ENCODE peak calls at places on chromosome 3, in four cellular contexts. One of them, this sample, is unnamed.

GRCh38 chr3:104909188-104909587 is 457.5 kb upstream of the ALCAM start:
- DNase-seq in suprapubic skin: no peak
- DNase-seq in breast epithelium: no peak
- DNase-seq in heart left ventricle: no peak
- DNase-seq in this sample: no peak

GRCh38 chr3:186452517-186452916 is 90.5 kb upstream of the DGKG start:
- DNase-seq in breast epithelium: no peak
- DNase-seq in heart left ventricle: no peak
- DNase-seq in suprapubic skin: no peak
- DNase-seq in this sample: no peak

GRCh38 chr3:87167634-87168456 is 59.3 kb upstream of the CHMP2B start:
- DNase-seq in suprapubic skin: no peak
- DNase-seq in heart left ventricle: no peak
- DNase-seq in breast epithelium: no peak
- DNase-seq in this sample: no peak

GRCh38 chr3:5568451-5568850 is 380.9 kb downstream of the EDEM1 start:
- DNase-seq in breast epithelium: no peak
- DNase-seq in heart left ventricle: no peak
- DNase-seq in suprapubic skin: no peak
- DNase-seq in this sample: no peak

GRCh38 chr3:196654691-196655090 is 15.2 kb downstream of the NRROS start:
- DNase-seq in heart left ventricle: no peak
- DNase-seq in breast epithelium: no peak
- DNase-seq in suprapubic skin: no peak
- DNase-seq in this sample: no peak

GRCh38 chr3:152578769-152579168 is 256.2 kb upstream of the P2RY1 start:
- DNase-seq in breast epithelium: no peak
- DNase-seq in suprapubic skin: no peak
- DNase-seq in heart left ventricle: no peak
- DNase-seq in this sample: no peak

GRCh38 chr3:156539802-156540201 is 15.1 kb downstream of the SSR3 start:
- DNase-seq in breast epithelium: no peak
- DNase-seq in suprapubic skin: no peak
- DNase-seq in heart left ventricle: no peak
- DNase-seq in this sample: no peak

GRCh38 chr3:14687360-14687759 is 12.4 kb downstream of the C3orf20 start:
- DNase-seq in heart left ventricle: no peak
- DNase-seq in suprapubic skin: no peak
- DNase-seq in breast epithelium: no peak
- DNase-seq in this sample: no peak

GRCh38 chr3:197365621-197366020 is 67.2 kb upstream of the DLG1 start:
- DNase-seq in breast epithelium: no peak
- DNase-seq in suprapubic skin: no peak
- DNase-seq in heart left ventricle: no peak
- DNase-seq in this sample: peak; percentile 10

GRCh38 chr3:177724020-177724638 is 526.8 kb upstream of the TBL1XR1 start:
- DNase-seq in heart left ventricle: peak; percentile 91
- DNase-seq in suprapubic skin: no peak
- DNase-seq in breast epithelium: peak; percentile 30
- DNase-seq in this sample: peak; percentile 88

GRCh38 chr3:177810162-177810623 is 612.9 kb upstream of the TBL1XR1 start:
- DNase-seq in heart left ventricle: no peak
- DNase-seq in suprapubic skin: no peak
- DNase-seq in breast epithelium: no peak
- DNase-seq in this sample: no peak

GRCh38 chr3:129106866-129107565 is 14.6 kb downstream of the RAB43 start:
- DNase-seq in suprapubic skin: no peak
- DNase-seq in breast epithelium: no peak
- DNase-seq in heart left ventricle: no peak
- DNase-seq in this sample: no peak

GRCh38 chr3:36219398-36219797 is 160.9 kb upstream of the STAC start:
- DNase-seq in breast epithelium: no peak
- DNase-seq in suprapubic skin: no peak
- DNase-seq in heart left ventricle: no peak
- DNase-seq in this sample: no peak

GRCh38 chr3:126798521-126798920 is 94.5 kb downstream of the CHCHD6 start:
- DNase-seq in suprapubic skin: no peak
- DNase-seq in breast epithelium: no peak
- DNase-seq in heart left ventricle: no peak
- DNase-seq in this sample: no peak

GRCh38 chr3:140842984-140843649 is 98.5 kb upstream of the SLC25A36 start:
- DNase-seq in heart left ventricle: no peak
- DNase-seq in breast epithelium: no peak
- DNase-seq in suprapubic skin: no peak
- DNase-seq in this sample: no peak

GRCh38 chr3:78048698-78049097 is 1008.8 kb downstream of the ROBO2 start:
- DNase-seq in suprapubic skin: no peak
- DNase-seq in breast epithelium: no peak
- DNase-seq in heart left ventricle: no peak
- DNase-seq in this sample: no peak

GRCh38 chr3:55309336-55309735 is 177.8 kb downstream of the WNT5A start:
- DNase-seq in suprapubic skin: no peak
- DNase-seq in heart left ventricle: no peak
- DNase-seq in breast epithelium: no peak
- DNase-seq in this sample: no peak

GRCh38 chr3:41961061-41961749 is 698 bp downstream of the ULK4 start:
- DNase-seq in suprapubic skin: no peak
- DNase-seq in heart left ventricle: peak; percentile 35
- DNase-seq in breast epithelium: peak; percentile 27
- DNase-seq in this sample: no peak

GRCh38 chr3:126540946-126541627 is 17.1 kb downstream of the CHST13 start:
- DNase-seq in heart left ventricle: no peak
- DNase-seq in breast epithelium: no peak
- DNase-seq in suprapubic skin: peak; percentile 69
- DNase-seq in this sample: no peak

GRCh38 chr3:80190051-80190450 is 422.3 kb upstream of the ROBO1 start:
- DNase-seq in heart left ventricle: no peak
- DNase-seq in breast epithelium: no peak
- DNase-seq in suprapubic skin: no peak
- DNase-seq in this sample: no peak

GRCh38 chr3:56133423-56133822 is 334.8 kb downstream of the ERC2 start:
- DNase-seq in breast epithelium: no peak
- DNase-seq in suprapubic skin: no peak
- DNase-seq in heart left ventricle: no peak
- DNase-seq in this sample: no peak

GRCh38 chr3:46883252-46884185 is 6.0 kb downstream of the PTH1R start:
- DNase-seq in heart left ventricle: no peak
- DNase-seq in suprapubic skin: no peak
- DNase-seq in breast epithelium: no peak
- DNase-seq in this sample: no peak

GRCh38 chr3:45214061-45214680 is 11.9 kb downstream of the TMEM158 start:
- DNase-seq in suprapubic skin: no peak
- DNase-seq in heart left ventricle: no peak
- DNase-seq in breast epithelium: no peak
- DNase-seq in this sample: no peak

GRCh38 chr3:121758727-121759450 is 9.3 kb upstream of the GOLGB1 start:
- DNase-seq in breast epithelium: no peak
- DNase-seq in heart left ventricle: no peak
- DNase-seq in suprapubic skin: no peak
- DNase-seq in this sample: no peak

GRCh38 chr3:130276203-130276803 is 69.2 kb upstream of the COL6A5 start:
- DNase-seq in breast epithelium: no peak
- DNase-seq in heart left ventricle: no peak
- DNase-seq in suprapubic skin: no peak
- DNase-seq in this sample: no peak

GRCh38 chr3:65576942-65577341 is 461.8 kb downstream of the MAGI1 start:
- DNase-seq in breast epithelium: no peak
- DNase-seq in heart left ventricle: no peak
- DNase-seq in suprapubic skin: no peak
- DNase-seq in this sample: no peak

GRCh38 chr3:70871909-70872656 is 559.6 kb upstream of the MDFIC2 start:
- DNase-seq in breast epithelium: no peak
- DNase-seq in heart left ventricle: no peak
- DNase-seq in suprapubic skin: no peak
- DNase-seq in this sample: no peak

GRCh38 chr3:64011685-64012084 is 11.6 kb downstream of the PSMD6 start:
- DNase-seq in heart left ventricle: no peak
- DNase-seq in suprapubic skin: no peak
- DNase-seq in breast epithelium: no peak
- DNase-seq in this sample: no peak

GRCh38 chr3:69856965-69857364 is 117.7 kb downstream of the MITF start:
- DNase-seq in suprapubic skin: no peak
- DNase-seq in heart left ventricle: no peak
- DNase-seq in breast epithelium: no peak
- DNase-seq in this sample: no peak

GRCh38 chr3:139295040-139295439 is 48.8 kb upstream of the MRPS22 start:
- DNase-seq in heart left ventricle: no peak
- DNase-seq in breast epithelium: no peak
- DNase-seq in suprapubic skin: no peak
- DNase-seq in this sample: no peak

GRCh38 chr3:181630873-181631272 is 80.9 kb upstream of the SOX2 start:
- DNase-seq in breast epithelium: no peak
- DNase-seq in heart left ventricle: no peak
- DNase-seq in suprapubic skin: no peak
- DNase-seq in this sample: no peak

GRCh38 chr3:66763294-66763693 is 234.8 kb upstream of the KBTBD8 start:
- DNase-seq in breast epithelium: peak; percentile 94
- DNase-seq in heart left ventricle: no peak
- DNase-seq in suprapubic skin: no peak
- DNase-seq in this sample: no peak

GRCh38 chr3:16239776-16240175 is 25.0 kb downstream of the DPH3 start:
- DNase-seq in breast epithelium: no peak
- DNase-seq in suprapubic skin: no peak
- DNase-seq in heart left ventricle: no peak
- DNase-seq in this sample: no peak
- TF ChIP-seq POLR2A in breast epithelium: no peak
- TF ChIP-seq POLR2A in suprapubic skin: no peak
- TF ChIP-seq POLR2A in heart left ventricle: no peak
- TF ChIP-seq POLR2A in this sample: no peak

DNA sequence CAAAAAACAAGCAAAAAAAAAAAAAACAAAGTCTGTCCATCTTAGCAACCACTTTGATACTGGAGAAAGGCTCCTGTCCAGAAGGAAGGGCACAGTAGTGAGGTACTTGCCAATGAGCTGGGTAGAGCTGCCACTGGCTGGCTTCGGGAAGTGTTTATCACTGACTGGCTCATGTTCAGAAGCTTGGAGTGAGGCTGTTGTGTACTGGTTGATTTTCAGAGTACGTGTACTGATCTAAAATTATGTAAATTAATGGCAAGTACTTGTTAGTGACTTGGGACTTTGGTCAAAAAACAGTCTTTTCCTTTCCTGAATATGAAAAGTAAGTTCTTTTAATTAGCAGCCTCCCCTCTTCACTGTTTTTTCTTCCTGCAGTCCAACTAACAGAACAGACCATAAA is 979 bp upstream of the ZNF621 start:
- DNase-seq in suprapubic skin: no peak
- DNase-seq in breast epithelium: no peak
- DNase-seq in heart left ventricle: peak; percentile 38
- DNase-seq in this sample: no peak
- H3K4me3 ChIP-seq in suprapubic skin: peak overlapping the region; percentile 77
- H3K4me3 ChIP-seq in breast epithelium: peak overlapping the region; percentile 86
- H3K4me3 ChIP-seq in heart left ventricle: peak overlapping the region; percentile 92
- H3K4me3 ChIP-seq in this sample: no peak overlapping the region

GRCh38 chr3:119782435-119782834 is 534 bp downstream of the NR1I2 start:
- DNase-seq in suprapubic skin: no peak
- DNase-seq in heart left ventricle: no peak
- DNase-seq in breast epithelium: no peak
- DNase-seq in this sample: no peak

GRCh38 chr3:119779731-119780383 is 2.0 kb upstream of the NR1I2 start:
- DNase-seq in heart left ventricle: no peak
- DNase-seq in suprapubic skin: no peak
- DNase-seq in breast epithelium: no peak
- DNase-seq in this sample: no peak

GRCh38 chr3:119783255-119783654 is 1.4 kb downstream of the NR1I2 start:
- DNase-seq in suprapubic skin: no peak
- DNase-seq in breast epithelium: no peak
- DNase-seq in heart left ventricle: no peak
- DNase-seq in this sample: no peak

GRCh38 chr3:119783883-119784282 is 2.0 kb downstream of the NR1I2 start:
- DNase-seq in suprapubic skin: no peak
- DNase-seq in breast epithelium: no peak
- DNase-seq in heart left ventricle: no peak
- DNase-seq in this sample: no peak

DNA sequence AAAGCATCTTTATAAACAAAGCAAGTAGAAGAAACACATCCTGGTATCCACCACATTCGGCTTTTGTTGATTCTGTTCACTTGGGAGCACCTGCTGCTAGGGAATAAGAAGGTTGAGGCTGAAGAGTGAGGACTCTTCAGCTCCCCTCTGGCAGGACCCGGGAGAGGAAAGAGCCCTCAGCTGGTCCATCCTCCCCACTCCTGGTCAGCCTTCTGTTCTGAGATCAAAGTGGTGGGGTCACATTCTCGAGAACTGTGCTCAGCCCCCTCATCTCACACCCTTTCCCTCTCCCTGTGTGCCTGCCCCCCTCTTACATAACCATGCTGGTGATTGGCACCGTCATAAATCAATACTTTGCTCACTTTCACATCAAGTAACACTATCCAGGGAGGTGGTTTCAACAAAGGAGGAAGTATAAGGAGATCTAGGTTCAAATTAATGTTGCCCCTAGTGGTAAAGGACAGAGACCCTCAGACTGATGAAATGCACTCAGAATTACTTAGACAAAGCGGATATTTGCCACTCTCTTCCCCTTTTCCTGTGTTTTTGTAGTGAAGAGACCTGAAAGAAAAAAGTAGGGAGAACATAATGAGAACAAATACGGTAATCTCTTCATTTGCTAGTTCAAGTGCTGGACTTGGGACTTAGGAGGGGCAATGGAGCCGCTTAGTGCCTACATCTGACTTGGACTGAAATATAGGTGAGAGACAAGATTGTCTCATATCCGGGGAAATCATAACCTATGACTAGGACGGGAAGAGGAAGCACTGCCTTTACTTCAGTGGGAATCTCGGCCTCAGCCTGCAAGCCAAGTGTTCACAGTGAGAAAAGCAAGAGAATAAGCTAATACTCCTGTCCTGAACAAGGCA is at the start of gene NR1I2:
- DNase-seq in breast epithelium: no peak
- DNase-seq in heart left ventricle: no peak
- DNase-seq in suprapubic skin: no peak
- DNase-seq in this sample: no peak
- TF ChIP-seq CTCF in breast epithelium: no peak
- TF ChIP-seq CTCF in heart left ventricle: no peak
- TF ChIP-seq CTCF in suprapubic skin: no peak
- TF ChIP-seq CTCF in this sample: no peak

GRCh38 chr3:172134352-172134751 is 95.0 kb downstream of the FNDC3B start:
- DNase-seq in breast epithelium: no peak
- DNase-seq in suprapubic skin: no peak
- DNase-seq in heart left ventricle: no peak
- DNase-seq in this sample: no peak
- TF ChIP-seq POLR2A in breast epithelium: no peak
- TF ChIP-seq POLR2A in suprapubic skin: no peak
- TF ChIP-seq POLR2A in heart left ventricle: no peak
- TF ChIP-seq POLR2A in this sample: no peak